ENCODE peak calls at places on chromosomes 6 and 20, in six cellular contexts. One of them, this sample, is unnamed.

GRCh38 chr6:85163553-85163952 is 286.3 kb upstream of the NT5E start:
- DNase-seq in HCT116: no peak
- DNase-seq in GM23338: no peak
- DNase-seq in mammary epithelial cell: no peak
- DNase-seq in SK-N-SH: no peak
- DNase-seq in IMR-90: no peak
- DNase-seq in this sample: no peak

GRCh38 chr20:47336013-47336754 is 20.3 kb downstream of the ZMYND8 start:
- DNase-seq in HCT116: no peak
- DNase-seq in GM23338: no peak
- DNase-seq in mammary epithelial cell: peak
- DNase-seq in SK-N-SH: no peak
- DNase-seq in IMR-90: peak
- DNase-seq in this sample: no peak

GRCh38 chr20:44586289-44586911 is 4.0 kb downstream of the PKIG start:
- DNase-seq in HCT116: no peak
- DNase-seq in GM23338: no peak
- DNase-seq in mammary epithelial cell: no peak
- DNase-seq in SK-N-SH: no peak
- DNase-seq in IMR-90: no peak
- DNase-seq in this sample: no peak

GRCh38 chr6:6515691-6516607 is 72.6 kb upstream of the LY86 start:
- DNase-seq in HCT116: no peak
- DNase-seq in GM23338: no peak
- DNase-seq in mammary epithelial cell: no peak
- DNase-seq in SK-N-SH: no peak
- DNase-seq in IMR-90: no peak
- DNase-seq in this sample: no peak

GRCh38 chr6:150659046-150659763 is 59.5 kb downstream of the PLEKHG1 start:
- DNase-seq in HCT116: no peak
- DNase-seq in GM23338: no peak
- DNase-seq in mammary epithelial cell: peak
- DNase-seq in SK-N-SH: peak
- DNase-seq in IMR-90: no peak
- DNase-seq in this sample: no peak

GRCh38 chr20:1904160-1904559 is 9.0 kb downstream of the SIRPA start:
- DNase-seq in HCT116: no peak
- DNase-seq in GM23338: no peak
- DNase-seq in mammary epithelial cell: no peak
- DNase-seq in SK-N-SH: no peak
- DNase-seq in IMR-90: no peak
- DNase-seq in this sample: no peak

GRCh38 chr20:11687546-11688292 is 230.0 kb upstream of the BTBD3 start:
- DNase-seq in HCT116: no peak
- DNase-seq in GM23338: no peak
- DNase-seq in mammary epithelial cell: no peak
- DNase-seq in SK-N-SH: no peak
- DNase-seq in IMR-90: no peak
- DNase-seq in this sample: no peak

GRCh38 chr6:33591633-33592032 is 11.6 kb upstream of the BAK1 start:
- DNase-seq in HCT116: no peak
- DNase-seq in GM23338: no peak
- DNase-seq in mammary epithelial cell: no peak
- DNase-seq in SK-N-SH: no peak
- DNase-seq in IMR-90: no peak
- DNase-seq in this sample: no peak

GRCh38 chr20:53707341-53708102 is 113.9 kb upstream of the ZNF217 start:
- DNase-seq in HCT116: no peak
- DNase-seq in GM23338: peak
- DNase-seq in mammary epithelial cell: no peak
- DNase-seq in SK-N-SH: no peak
- DNase-seq in IMR-90: peak
- DNase-seq in this sample: no peak

GRCh38 chr6:328184-328670 is 35.9 kb downstream of the DUSP22 start:
- DNase-seq in HCT116: no peak
- DNase-seq in GM23338: no peak
- DNase-seq in mammary epithelial cell: peak
- DNase-seq in SK-N-SH: no peak
- DNase-seq in IMR-90: peak
- DNase-seq in this sample: peak

GRCh38 chr6:3340891-3341290 is 82.1 kb downstream of the PSMG4 start:
- DNase-seq in HCT116: no peak
- DNase-seq in GM23338: peak
- DNase-seq in mammary epithelial cell: no peak
- DNase-seq in SK-N-SH: no peak
- DNase-seq in IMR-90: peak
- DNase-seq in this sample: no peak

GRCh38 chr6:113642390-113642713 is 214.8 kb upstream of the MARCKS start:
- DNase-seq in HCT116: no peak
- DNase-seq in GM23338: no peak
- DNase-seq in mammary epithelial cell: no peak
- DNase-seq in SK-N-SH: no peak
- DNase-seq in IMR-90: no peak
- DNase-seq in this sample: no peak
- H3K4me2 ChIP-seq in HCT116: no peak
- H3K4me2 ChIP-seq in GM23338: no peak
- H3K4me2 ChIP-seq in mammary epithelial cell: no peak
- H3K4me2 ChIP-seq in SK-N-SH: no peak
- H3K4me2 ChIP-seq in IMR-90: no peak
- H3K4me2 ChIP-seq in this sample: no peak

GRCh38 chr6:167560673-167561569 is 236.0 kb downstream of the TTLL2 start:
- DNase-seq in HCT116: no peak
- DNase-seq in GM23338: no peak
- DNase-seq in mammary epithelial cell: no peak
- DNase-seq in SK-N-SH: no peak
- DNase-seq in IMR-90: no peak
- DNase-seq in this sample: no peak

GRCh38 chr6:167555836-167556235 is 230.9 kb downstream of the TTLL2 start:
- DNase-seq in HCT116: no peak
- DNase-seq in GM23338: no peak
- DNase-seq in mammary epithelial cell: no peak
- DNase-seq in SK-N-SH: no peak
- DNase-seq in IMR-90: no peak
- DNase-seq in this sample: no peak

GRCh38 chr6:167559675-167560479 is 235.0 kb downstream of the TTLL2 start:
- DNase-seq in HCT116: no peak
- DNase-seq in GM23338: no peak
- DNase-seq in mammary epithelial cell: no peak
- DNase-seq in SK-N-SH: no peak
- DNase-seq in IMR-90: no peak
- DNase-seq in this sample: no peak

GRCh38 chr6:167554854-167555253 is 230.0 kb downstream of the TTLL2 start:
- DNase-seq in HCT116: no peak
- DNase-seq in GM23338: no peak
- DNase-seq in mammary epithelial cell: no peak
- DNase-seq in SK-N-SH: no peak
- DNase-seq in IMR-90: no peak
- DNase-seq in this sample: no peak

DNA sequence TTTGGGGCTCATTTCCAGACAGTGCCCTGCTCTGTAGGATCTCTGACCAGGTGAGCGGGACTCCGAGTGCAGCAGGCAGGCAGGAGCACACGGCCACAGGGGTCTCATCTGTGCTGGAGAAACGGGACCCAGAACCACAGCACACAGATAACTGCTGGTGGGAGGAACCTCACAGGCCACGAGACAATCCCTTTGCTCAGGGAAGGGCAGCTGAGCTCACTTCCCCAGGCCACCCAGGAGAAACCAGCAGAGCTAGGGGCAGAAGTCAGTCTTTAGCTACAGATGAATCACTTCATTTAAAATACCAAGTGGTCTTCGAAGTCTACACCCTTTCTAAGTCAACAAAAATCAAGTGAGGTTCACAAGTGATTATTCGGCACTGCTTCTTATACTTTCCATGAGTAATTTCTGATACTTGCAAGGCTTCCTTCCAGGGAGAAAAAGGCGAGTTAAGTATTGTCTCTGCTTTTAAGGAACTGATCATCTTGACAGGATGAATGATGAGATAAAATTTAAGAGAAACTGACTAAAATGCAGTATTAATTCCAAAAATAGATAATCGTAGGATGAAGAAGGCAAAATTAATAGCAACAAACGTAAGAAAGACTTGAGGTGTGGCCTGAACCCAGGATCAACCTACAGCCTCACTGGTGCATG is 233.5 kb downstream of the TTLL2 start:
- DNase-seq in HCT116: no peak
- DNase-seq in GM23338: no peak
- DNase-seq in mammary epithelial cell: no peak
- DNase-seq in SK-N-SH: no peak
- DNase-seq in IMR-90: no peak
- DNase-seq in this sample: no peak
- H3K4me2 ChIP-seq in HCT116: no peak
- H3K4me2 ChIP-seq in GM23338: no peak
- H3K4me2 ChIP-seq in mammary epithelial cell: no peak
- H3K4me2 ChIP-seq in SK-N-SH: no peak
- H3K4me2 ChIP-seq in IMR-90: no peak
- H3K4me2 ChIP-seq in this sample: no peak

GRCh38 chr20:18645196-18645745 is 57.4 kb downstream of the DTD1 start:
- DNase-seq in HCT116: no peak
- DNase-seq in GM23338: peak
- DNase-seq in mammary epithelial cell: no peak
- DNase-seq in SK-N-SH: no peak
- DNase-seq in IMR-90: no peak
- DNase-seq in this sample: no peak
- H3K4me2 ChIP-seq in HCT116: no peak
- H3K4me2 ChIP-seq in GM23338: no peak
- H3K4me2 ChIP-seq in mammary epithelial cell: no peak
- H3K4me2 ChIP-seq in SK-N-SH: peak
- H3K4me2 ChIP-seq in IMR-90: no peak
- H3K4me2 ChIP-seq in this sample: no peak

GRCh38 chr20:23926941-23927872 is 47.7 kb upstream of the CST5 start:
- DNase-seq in HCT116: no peak
- DNase-seq in GM23338: no peak
- DNase-seq in mammary epithelial cell: no peak
- DNase-seq in SK-N-SH: peak
- DNase-seq in IMR-90: no peak
- DNase-seq in this sample: no peak
- H3K4me2 ChIP-seq in HCT116: no peak
- H3K4me2 ChIP-seq in GM23338: no peak
- H3K4me2 ChIP-seq in mammary epithelial cell: no peak
- H3K4me2 ChIP-seq in SK-N-SH: no peak
- H3K4me2 ChIP-seq in IMR-90: no peak
- H3K4me2 ChIP-seq in this sample: no peak

DNA sequence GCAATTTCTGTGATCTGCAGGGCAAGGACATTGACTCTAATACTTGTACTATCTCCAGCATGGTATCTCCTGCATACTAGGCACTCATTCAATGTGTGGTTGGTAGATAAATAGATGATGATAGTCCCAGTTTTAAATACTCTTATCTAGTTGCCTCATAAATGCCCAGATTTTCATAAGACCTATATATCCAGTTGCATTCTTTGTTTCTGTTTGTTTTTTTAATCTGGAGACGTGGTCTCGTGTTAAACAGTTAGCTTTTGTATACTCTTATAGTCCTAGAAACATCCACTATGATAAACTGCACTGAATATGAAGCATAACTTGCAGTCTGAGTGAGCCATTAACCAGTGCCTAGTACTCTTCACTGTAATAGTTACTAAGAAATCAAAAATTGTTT is 35.5 kb upstream of the SUMO4 start:
- DNase-seq in HCT116: no peak
- DNase-seq in GM23338: no peak
- DNase-seq in mammary epithelial cell: no peak
- DNase-seq in SK-N-SH: no peak
- DNase-seq in IMR-90: peak
- DNase-seq in this sample: no peak
- H3K4me2 ChIP-seq in HCT116: no peak
- H3K4me2 ChIP-seq in GM23338: no peak
- H3K4me2 ChIP-seq in mammary epithelial cell: no peak
- H3K4me2 ChIP-seq in SK-N-SH: no peak
- H3K4me2 ChIP-seq in IMR-90: peak
- H3K4me2 ChIP-seq in this sample: no peak

GRCh38 chr6:41894366-41895299 is 542 bp downstream of the USP49 start:
- DNase-seq in HCT116: no peak
- DNase-seq in GM23338: peak
- DNase-seq in mammary epithelial cell: peak
- DNase-seq in SK-N-SH: no peak
- DNase-seq in IMR-90: no peak
- DNase-seq in this sample: no peak
- H3K4me2 ChIP-seq in HCT116: peak
- H3K4me2 ChIP-seq in GM23338: peak
- H3K4me2 ChIP-seq in mammary epithelial cell: peak
- H3K4me2 ChIP-seq in SK-N-SH: peak
- H3K4me2 ChIP-seq in IMR-90: peak
- H3K4me2 ChIP-seq in this sample: peak

GRCh38 chr6:166554316-166554715 is 32.2 kb downstream of the RAMACL start:
- DNase-seq in HCT116: no peak
- DNase-seq in GM23338: no peak
- DNase-seq in mammary epithelial cell: no peak
- DNase-seq in SK-N-SH: no peak
- DNase-seq in IMR-90: peak
- DNase-seq in this sample: no peak

GRCh38 chr6:166555066-166555465 is 31.4 kb downstream of the RAMACL start:
- DNase-seq in HCT116: no peak
- DNase-seq in GM23338: no peak
- DNase-seq in mammary epithelial cell: no peak
- DNase-seq in SK-N-SH: no peak
- DNase-seq in IMR-90: no peak
- DNase-seq in this sample: no peak

GRCh38 chr6:166558156-166559025 is 28.1 kb downstream of the RAMACL start:
- DNase-seq in HCT116: no peak
- DNase-seq in GM23338: no peak
- DNase-seq in mammary epithelial cell: no peak
- DNase-seq in SK-N-SH: no peak
- DNase-seq in IMR-90: no peak
- DNase-seq in this sample: no peak

GRCh38 chr6:166556871-166557322 is 29.6 kb downstream of the RAMACL start:
- DNase-seq in HCT116: peak
- DNase-seq in GM23338: peak
- DNase-seq in mammary epithelial cell: peak
- DNase-seq in SK-N-SH: no peak
- DNase-seq in IMR-90: peak
- DNase-seq in this sample: no peak

DNA sequence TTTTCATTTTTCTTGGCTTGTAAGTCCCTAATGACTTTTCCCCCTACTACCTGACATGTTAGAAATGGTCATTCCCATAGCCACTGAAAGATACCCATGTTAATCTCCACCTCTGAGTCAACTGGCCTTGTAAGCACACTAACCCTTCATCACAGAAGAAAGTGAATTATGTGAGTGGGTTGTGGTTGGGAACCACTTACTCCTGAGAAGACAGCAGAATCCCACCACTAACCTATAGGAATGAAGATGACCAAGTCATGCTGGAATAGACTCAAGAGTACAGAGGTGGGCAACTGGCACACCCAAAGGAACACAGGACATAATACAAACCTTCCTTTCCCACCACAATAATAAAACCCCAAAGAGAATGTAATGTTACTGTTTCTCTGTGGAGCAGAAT is 30.1 kb downstream of the RAMACL start:
- DNase-seq in HCT116: no peak
- DNase-seq in GM23338: no peak
- DNase-seq in mammary epithelial cell: no peak
- DNase-seq in SK-N-SH: no peak
- DNase-seq in IMR-90: peak
- DNase-seq in this sample: no peak
- H3K4me2 ChIP-seq in HCT116: peak
- H3K4me2 ChIP-seq in GM23338: no peak
- H3K4me2 ChIP-seq in mammary epithelial cell: peak
- H3K4me2 ChIP-seq in SK-N-SH: peak
- H3K4me2 ChIP-seq in IMR-90: no peak
- H3K4me2 ChIP-seq in this sample: no peak

This sample was measured in MM.1S.